ENCODE peak calls at places on chromosomes 1 and 21, in eight cellular contexts. E, Z, G, P, K, R, Y and V are unnamed samples.

GRCh38 chr1:94955767-94956632 is 29.1 kb upstream of the CNN3 start:
- DNase-seq in E (no peak), Z (no peak), G (no peak), P (no peak), K (peak; percentile 5), R (no peak), Y (no peak), V (no peak)

GRCh38 chr1:34132161-34132420 is 32.9 kb downstream of the CSMD2 start:
- DNase-seq in E (no peak), Z (no peak), G (no peak), P (no peak), K (no peak), R (no peak), Y (no peak), V (no peak)

GRCh38 chr1:185528084-185528656 is 206.0 kb upstream of the HMCN1 start:
- DNase-seq in E (no peak), Z (no peak), G (no peak), P (no peak), K (no peak), R (peak; percentile 5), Y (no peak), V (no peak)

GRCh38 chr21:46126321-46127238 is 28.7 kb downstream of the COL6A2 start:
- DNase-seq in E (no peak), Z (no peak), G (no peak), P (no peak), K (no peak), R (no peak), Y (no peak), V (peak; percentile 29)

GRCh38 chr1:114530224-114530623 is 19.2 kb upstream of the TRIM33 start:
- DNase-seq in E (no peak), Z (no peak), G (no peak), P (no peak), K (no peak), R (no peak), Y (no peak), V (no peak)

GRCh38 chr1:112721966-112722524 is 6.9 kb upstream of the PPM1J start:
- DNase-seq in E (no peak), Z (no peak), G (no peak), P (no peak), K (no peak), R (no peak), Y (no peak), V (no peak)

GRCh38 chr21:45306453-45306831 is 18.7 kb upstream of the POFUT2 start:
- DNase-seq in E (no peak), Z (no peak), G (no peak), P (no peak), K (no peak), R (no peak), Y (no peak), V (no peak)

GRCh38 chr1:69967245-69967766 is 238.1 kb downstream of the LRRC40 start:
- DNase-seq in E (no peak), Z (no peak), G (no peak), P (no peak), K (no peak), R (no peak), Y (no peak), V (no peak)

GRCh38 chr21:46295996-46296752 is 10.0 kb downstream of the YBEY start:
- DNase-seq in E (peak; percentile 55), Z (peak; percentile 78), G (peak; percentile 27), P (peak; percentile 86), K (no peak), R (peak; percentile 34), Y (peak; percentile 67), V (no peak)